ENCODE peak calls at places on chromosomes 11 and 22, in ten cellular contexts. L is fibroblast of the aortic adventitia; O is NCI-H460; B is HT1080; P is substantia nigra; N is GM23338; H is amygdala; Q is naive thymus-derived CD4-positive, alpha-beta T cell; I is left colon; A is naive thymus-derived CD8-positive, alpha-beta T cell. Y is an unnamed sample.

GRCh38 chr11:31812392-31813241 is 1.5 kb upstream of the PAX6 start:
- DNase-seq in L (no peak), O (no peak), B (no peak), P (no peak), N (peak; percentile 51), H (no peak), Q (no peak), I (no peak), A (no peak), Y (no peak)

GRCh38 chr11:706439-706956 is 467 bp downstream of the EPS8L2 start:
- DNase-seq in L (peak; percentile 47), O (no peak), B (peak; percentile 69), P (no peak), N (no peak), H (no peak), Q (peak; percentile 21), I (peak; percentile 43), A (no peak), Y (no peak)

GRCh38 chr11:2535673-2536439 is 91.0 kb downstream of the KCNQ1 start:
- DNase-seq in L (no peak), O (no peak), B (no peak), P (no peak), N (no peak), H (no peak), Q (no peak), I (peak; percentile 21), A (no peak), Y (no peak)

GRCh38 chr11:23961503-23962338 is 535.1 kb upstream of the LUZP2 start:
- DNase-seq in L (no peak), O (no peak), B (no peak), P (no peak), N (no peak), H (no peak), Q (no peak), I (no peak), A (no peak), Y (no peak)

GRCh38 chr11:32531528-32531927 is 52.1 kb upstream of the EIF3M start:
- DNase-seq in L (no peak), O (no peak), B (peak; percentile 38), P (no peak), N (no peak), H (no peak), Q (no peak), I (no peak), A (no peak), Y (no peak)

GRCh38 chr11:43507171-43507570 is 148.5 kb downstream of the TTC17 start:
- DNase-seq in L (no peak), O (no peak), B (no peak), P (no peak), N (no peak), H (no peak), Q (no peak), I (no peak), A (no peak), Y (no peak)

GRCh38 chr11:111659201-111659600 is 57.0 kb downstream of the SIK2 start:
- DNase-seq in L (no peak), O (no peak), B (no peak), P (no peak), N (peak; percentile 20), H (no peak), Q (no peak), I (no peak), A (no peak), Y (no peak)

GRCh38 chr11:68424101-68424632 is 36.4 kb upstream of the PPP6R3 start:
- DNase-seq in L (no peak), O (no peak), B (no peak), P (no peak), N (no peak), H (no peak), Q (no peak), I (no peak), A (no peak), Y (no peak)

GRCh38 chr22:31044262-31044861 is 36.8 kb upstream of the SMTN start:
- DNase-seq in L (peak; percentile 37), O (no peak), B (no peak), P (no peak), N (no peak), H (no peak), Q (no peak), I (peak; percentile 38), A (no peak), Y (no peak)

GRCh38 chr22:42820075-42820763 is 36.9 kb downstream of the ARFGAP3 start:
- DNase-seq in L (peak; percentile 90), O (peak; percentile 38), B (peak; percentile 84), P (no peak), N (peak; percentile 78), H (no peak), Q (no peak), I (no peak), A (no peak), Y (peak; percentile 36)

GRCh38 chr11:79237676-79238075 is 203.2 kb downstream of the TENM4 start:
- DNase-seq in L (peak; percentile 94), O (no peak), B (peak; percentile 79), P (no peak), N (no peak), H (no peak), Q (no peak), I (no peak), A (no peak), Y (no peak)

GRCh38 chr11:128610765-128611617 is 23.6 kb upstream of the ETS1 start:
- DNase-seq in L (no peak), O (no peak), B (no peak), P (no peak), N (no peak), H (no peak), Q (peak; percentile 39), I (peak; percentile 53), A (peak; percentile 81), Y (peak; percentile 96)

GRCh38 chr22:42901790-42902508 is 44.9 kb upstream of the ARFGAP3 start:
- DNase-seq in L (no peak), O (no peak), B (no peak), P (no peak), N (peak; percentile 51), H (no peak), Q (no peak), I (no peak), A (no peak), Y (no peak)

GRCh38 chr11:28400236-28401100 is 292.3 kb downstream of the METTL15 start:
- DNase-seq in L (peak; percentile 16), O (no peak), B (peak; percentile 20), P (no peak), N (no peak), H (no peak), Q (no peak), I (no peak), A (no peak), Y (no peak)

GRCh38 chr11:29312817-29313216 is 704.0 kb downstream of the KCNA4 start:
- DNase-seq in L (peak; percentile 69), O (no peak), B (peak; percentile 62), P (no peak), N (no peak), H (no peak), Q (no peak), I (no peak), A (no peak), Y (no peak)

Y was measured in naive B cell.